ENCODE peak calls at places on chromosomes 4 and X, in four cellular contexts. C is hepatocyte, S is astrocyte, Y is fibroblast of lung. X is an unnamed sample.

GRCh38 chrX:134453631-134454030 is 6.3 kb upstream of the HPRT1 start:
- DNase-seq in C (no peak), S (no peak), Y (no peak), X (peak)

GRCh38 chr4:178316211-178316610 is 874.0 kb upstream of the AGA start:
- DNase-seq in C (no peak), S (no peak), Y (no peak), X (no peak)

GRCh38 chr4:54066718-54067129 is 2.3 kb upstream of the CHIC2 start:
- DNase-seq in C (no peak), S (no peak), Y (no peak), X (no peak)

GRCh38 chrX:103637604-103638338 is 9.0 kb downstream of the TCEAL1 start:
- DNase-seq in C (no peak), S (peak), Y (peak), X (no peak)

GRCh38 chr4:3286335-3287175 is 6.3 kb upstream of the RGS12 start:
- DNase-seq in C (no peak), S (no peak), Y (no peak), X (peak)

GRCh38 chrX:130916636-130917422 is 13.8 kb upstream of the ENOX2 start:
- DNase-seq in C (peak), S (peak), Y (peak), X (peak)

GRCh38 chr4:1767770-1768366 is 25.2 kb upstream of the FGFR3 start:
- DNase-seq in C (peak), S (no peak), Y (peak), X (peak)

GRCh38 chrX:21770631-21771321 is 12.9 kb upstream of the SMPX start:
- DNase-seq in C (peak), S (peak), Y (peak), X (no peak)

GRCh38 chr4:1682860-1683259 is 1.3 kb downstream of the FAM53A start:
- DNase-seq in C (no peak), S (no peak), Y (no peak), X (no peak)

GRCh38 chr4:112702892-112703291 is 65.9 kb downstream of the LARP7 start:
- DNase-seq in C (no peak), S (no peak), Y (peak), X (no peak)

GRCh38 chrX:17361620-17362019 is 13.4 kb upstream of the NHS start:
- DNase-seq in C (no peak), S (no peak), Y (no peak), X (peak)

GRCh38 chr4:128350449-128351045 is 62.9 kb upstream of the PGRMC2 start:
- DNase-seq in C (no peak), S (no peak), Y (no peak), X (no peak)

GRCh38 chr4:94515365-94515764 is 63.6 kb downstream of the PDLIM5 start:
- DNase-seq in C (no peak), S (peak), Y (peak), X (no peak)

GRCh38 chr4:151197258-151197657 is 79.7 kb upstream of the PRSS48 start:
- DNase-seq in C (no peak), S (no peak), Y (no peak), X (no peak)

GRCh38 chr4:17578482-17578891 is 1.5 kb downstream of the LAP3 start:
- DNase-seq in C (no peak), S (no peak), Y (no peak), X (peak)

GRCh38 chr4:183507928-183508327 is 3.1 kb downstream of the ING2 start:
- DNase-seq in C (peak), S (no peak), Y (no peak), X (no peak)

GRCh38 chrX:8500203-8500602 is 35.6 kb downstream of the VCX3B start:
- DNase-seq in C (no peak), S (no peak), Y (no peak), X (no peak)

GRCh38 chrX:13469963-13470679 is 99.3 kb upstream of the EGFL6 start:
- DNase-seq in C (no peak), S (peak), Y (peak), X (no peak)

GRCh38 chrX:38929966-38930421 is 128.7 kb downstream of the MID1IP1 start:
- DNase-seq in C (no peak), S (peak), Y (peak), X (no peak)

GRCh38 chrX:49627030-49627777 is 28.4 kb downstream of the GAGE1 start:
- DNase-seq in C (no peak), S (no peak), Y (no peak), X (peak)

GRCh38 chr4:39976945-39977488 is 694 bp downstream of the PDS5A start:
- DNase-seq in C (peak), S (no peak), Y (peak), X (peak)

GRCh38 chr4:79209822-79210635 is 115.8 kb downstream of the NAA11 start:
- DNase-seq in C (peak), S (no peak), Y (no peak), X (no peak)

GRCh38 chr4:18343581-18343980 is 322.0 kb upstream of the LCORL start:
- DNase-seq in C (no peak), S (no peak), Y (no peak), X (no peak)

GRCh38 chr4:174595141-174595929 is 73.0 kb upstream of the HPGD start:
- DNase-seq in C (no peak), S (no peak), Y (no peak), X (no peak)

GRCh38 chrX:9816094-9816700 is 30.0 kb downstream of the SHROOM2 start:
- DNase-seq in C (no peak), S (peak), Y (peak), X (no peak)

GRCh38 chrX:68832101-68832416 is 3.2 kb downstream of the EFNB1 start:
- DNase-seq in C (peak), S (peak), Y (peak), X (peak)

GRCh38 chr4:113112341-113112978 is 63.0 kb downstream of the ANK2 start:
- DNase-seq in C (no peak), S (no peak), Y (no peak), X (no peak)

GRCh38 chr4:134551348-134551747 is 349.8 kb upstream of the PABPC4L start:
- DNase-seq in C (no peak), S (no peak), Y (no peak), X (no peak)
- H3K4me2 ChIP-seq in C (no peak), S (no peak), Y (no peak), X (no peak)

GRCh38 chr4:84366111-84366510 is 133.0 kb downstream of the NKX6-1 start:
- DNase-seq in C (no peak), S (peak), Y (peak), X (no peak)

GRCh38 chr4:84366932-84367331 is 132.2 kb downstream of the NKX6-1 start:
- DNase-seq in C (no peak), S (no peak), Y (no peak), X (no peak)

GRCh38 chr4:84363256-84363655 is 135.8 kb downstream of the NKX6-1 start:
- DNase-seq in C (no peak), S (no peak), Y (no peak), X (no peak)
- H3K27ac ChIP-seq in C (no peak), S (no peak), Y (no peak), X (no peak)

DNA sequence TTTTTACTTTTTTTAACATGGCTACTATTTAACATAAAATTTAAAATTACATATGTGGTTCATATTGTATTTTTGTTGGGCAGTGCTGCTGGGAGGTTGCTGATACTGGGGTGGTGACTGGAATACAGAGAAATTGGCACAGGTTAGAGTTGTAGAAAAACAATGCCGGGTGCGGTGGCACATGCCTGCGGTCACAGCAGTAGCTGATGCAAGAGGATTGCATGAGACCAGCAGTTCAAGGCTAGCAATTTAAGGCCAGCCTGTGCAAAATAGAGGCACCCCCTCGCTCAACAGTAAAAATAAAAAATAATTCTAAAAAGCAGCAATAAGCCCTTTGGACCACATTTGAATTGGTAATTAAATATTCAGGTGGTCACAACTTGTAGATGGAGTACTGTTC is 11.8 kb upstream of the CPE start:
- DNase-seq in C (no peak), S (no peak), Y (no peak), X (no peak)
- H3K4me2 ChIP-seq in C (no peak), S (no peak), Y (no peak), X (no peak)

GRCh38 chr4:156109943-156110925 is 156.6 kb upstream of the CTSO start:
- DNase-seq in C (peak), S (peak), Y (peak), X (peak)
- H3K27ac ChIP-seq in C (peak), S (no peak), Y (no peak), X (no peak)

DNA sequence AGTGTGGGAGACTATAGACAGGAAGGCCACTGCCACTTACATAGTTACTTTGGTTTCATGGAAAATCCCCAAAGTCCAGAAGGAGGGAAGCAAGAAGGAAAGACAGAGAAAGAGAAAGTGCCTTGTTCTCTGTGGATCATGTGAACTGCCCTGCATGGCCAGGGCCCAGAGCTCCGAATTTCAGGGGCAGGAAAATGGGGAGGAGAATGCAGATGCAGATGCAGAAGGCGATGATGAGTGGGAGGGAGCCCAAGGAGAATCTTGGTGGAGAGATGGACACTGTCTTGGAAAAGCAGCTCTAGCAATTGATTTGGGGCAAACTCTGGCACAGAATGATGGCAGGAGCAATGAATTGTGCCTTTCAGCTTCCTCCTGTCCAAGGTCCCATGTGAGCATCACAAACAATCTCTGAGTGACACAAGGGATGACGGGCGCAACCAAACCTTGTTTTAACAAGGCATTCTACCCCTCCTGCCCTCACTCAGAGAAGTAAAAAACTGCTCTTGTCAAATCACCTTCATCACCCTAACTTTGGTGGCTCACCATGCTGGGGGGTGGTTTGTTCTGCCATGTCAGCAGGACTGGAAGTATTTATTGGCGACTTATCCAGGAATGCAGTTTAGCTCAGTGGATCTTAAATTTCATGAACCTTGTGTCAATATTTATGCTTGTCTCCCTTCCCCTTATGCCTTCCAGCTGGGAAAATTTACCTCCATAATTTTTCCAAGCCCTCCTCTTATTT is 53.5 kb downstream of the TSC22D3 start:
- DNase-seq in C (no peak), S (no peak), Y (no peak), X (no peak)
- H3K4me2 ChIP-seq in C (no peak), S (no peak), Y (no peak), X (peak)